ENCODE peak calls at places on chromosomes 6 and 20, in six cellular contexts. I is H1, C is PC-3, E is fibroblast of lung, L is mammary epithelial cell, J is K562. S is an unnamed sample.

GRCh38 chr6:154583546-154584188 is 73.2 kb upstream of the CNKSR3 start:
- DNase-seq in E (no peak), C (no peak), L (no peak), J (no peak), I (no peak), S (no peak)

GRCh38 chr6:35552285-35552917 is 39.7 kb upstream of the TULP1 start:
- DNase-seq in C (peak; percentile 80), J (peak; percentile 76), I (peak; percentile 84), L (peak; percentile 29), E (no peak), S (peak; percentile 71)

GRCh38 chr20:4375881-4376280 is 345.8 kb upstream of the PRND start:
- DNase-seq in E (peak; percentile 72), I (no peak), C (no peak), J (no peak), L (peak; percentile 72), S (no peak)

GRCh38 chr6:144580039-144580438 is 294.9 kb downstream of the UTRN start:
- DNase-seq in E (no peak), I (no peak), L (no peak), J (no peak), C (no peak), S (no peak)

GRCh38 chr20:61743606-61744005 is 322.1 kb downstream of the TAF4 start:
- DNase-seq in E (no peak), J (no peak), L (no peak), C (no peak), I (no peak), S (no peak)

GRCh38 chr6:33171096-33171888 is 21.0 kb downstream of the COL11A2 start:
- DNase-seq in L (no peak), C (no peak), I (no peak), J (no peak), E (no peak), S (no peak)

GRCh38 chr20:44967207-44967807 is 995 bp downstream of the STK4 start:
- DNase-seq in C (peak; percentile 29), I (no peak), L (peak; percentile 23), J (peak; percentile 35), E (no peak), S (peak; percentile 55)

GRCh38 chr6:36985384-36985962 is 523 bp downstream of the MTCH1 start:
- DNase-seq in C (no peak), J (no peak), E (no peak), L (no peak), I (no peak), S (no peak)

GRCh38 chr6:55941713-55942112 is 66.3 kb upstream of the BMP5 start:
- DNase-seq in I (no peak), E (no peak), J (no peak), L (no peak), C (peak; percentile 43), S (no peak)

GRCh38 chr6:37459981-37460800 is 27.2 kb downstream of the CMTR1 start:
- DNase-seq in E (no peak), I (no peak), C (no peak), J (peak; percentile 98), L (no peak), S (peak; percentile 39)

GRCh38 chr6:42010185-42010872 is 40.0 kb upstream of the TAF8 start:
- DNase-seq in J (peak; percentile 74), L (no peak), C (no peak), I (no peak), E (no peak), S (peak; percentile 99)

GRCh38 chr20:11540558-11540957 is 377.1 kb upstream of the BTBD3 start:
- DNase-seq in E (no peak), J (no peak), L (no peak), C (no peak), I (no peak), S (no peak)
- H3K9ac ChIP-seq in E (no peak overlapping the region), J (no peak overlapping the region), L (no peak overlapping the region), C (no peak overlapping the region), I (no peak overlapping the region), S (no peak overlapping the region)

DNA sequence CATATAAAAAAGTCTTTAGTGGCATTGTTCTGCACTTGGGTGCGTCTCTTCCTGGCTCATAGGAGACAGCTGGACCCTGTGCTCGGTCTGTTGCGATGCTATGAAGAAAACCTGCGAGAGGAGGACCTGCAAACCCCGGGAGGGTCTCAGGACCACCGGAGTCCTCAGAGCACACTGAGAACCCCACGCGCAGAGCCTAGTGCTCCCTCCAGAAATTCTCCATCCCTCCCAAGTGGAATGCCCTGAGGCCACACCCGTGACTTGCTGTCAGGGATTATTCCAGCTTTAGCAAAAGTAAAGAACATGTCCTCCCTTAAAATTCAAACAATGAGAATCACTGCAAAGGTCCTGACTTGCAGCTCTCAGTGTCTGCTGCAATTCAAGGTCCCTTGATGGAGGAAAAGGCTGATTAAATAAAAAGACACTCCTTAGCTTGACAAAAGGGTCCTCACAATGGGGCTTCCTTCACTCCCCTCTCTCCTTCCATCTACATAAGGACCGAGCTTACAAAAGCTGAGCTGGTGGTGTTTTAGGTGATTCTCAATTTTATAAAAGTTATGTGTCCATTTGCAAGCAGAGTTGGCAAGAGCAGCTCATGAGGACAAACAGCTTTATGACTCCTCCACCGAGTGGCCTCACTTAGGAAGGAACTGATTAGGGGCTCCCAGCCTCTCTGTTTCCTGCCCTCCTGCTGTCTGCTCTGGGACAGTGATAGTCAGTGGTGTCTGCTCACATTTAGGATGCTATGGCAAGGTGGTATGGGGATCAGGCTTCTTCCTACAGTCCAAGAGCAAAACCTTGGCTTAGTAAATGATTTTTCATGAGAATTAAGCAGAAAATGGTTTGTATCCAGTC is 97.0 kb downstream of the RAMACL start:
- DNase-seq in E (no peak), I (no peak), J (no peak), C (no peak), L (no peak), S (no peak)
- H3K9me3 ChIP-seq in E (no peaks in the 10 kb centered on the region), I (no peaks in the 10 kb centered on the region), J (no peaks in the 10 kb centered on the region), C (no peaks in the 10 kb centered on the region), L (no peaks in the 10 kb centered on the region), S (no peaks in the 10 kb centered on the region)

GRCh38 chr6:106102967-106103727 is 17.0 kb downstream of the PRDM1 start:
- DNase-seq in J (peak; percentile 44), L (peak; percentile 14), C (no peak), E (no peak), I (no peak), S (no peak)
- H3K9ac ChIP-seq in J (peak overlapping the region; percentile 47), L (peak overlapping the region; percentile 70), C (no peak overlapping the region), E (no peak overlapping the region), I (no peak overlapping the region), S (no peak overlapping the region)

DNA sequence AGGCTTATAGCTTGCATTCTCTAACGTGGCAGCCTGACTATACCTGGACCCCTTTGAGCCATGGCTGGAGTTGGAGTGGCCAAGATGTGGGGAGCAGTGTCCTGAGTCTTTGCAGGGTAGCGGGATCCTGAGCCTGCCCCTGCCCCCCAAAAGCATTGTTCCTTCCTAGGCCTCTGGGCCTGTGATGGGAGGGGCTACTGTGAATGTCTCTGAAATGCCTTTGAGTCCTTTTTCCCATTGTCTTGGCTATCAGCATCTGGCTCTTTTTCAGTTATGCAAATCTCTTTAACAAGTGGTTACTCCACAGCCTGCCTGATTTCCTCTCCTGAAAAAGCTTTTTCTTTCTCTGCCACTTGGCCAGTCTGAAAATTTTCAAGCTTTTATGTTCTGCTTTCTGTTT is 17.0 kb upstream of the PRL start:
- DNase-seq in I (no peak), C (no peak), J (no peak), L (no peak), E (no peak), S (no peak)
- H3K9me3 ChIP-seq in I (peaks cover 30% of the 10 kb centered on the region), C (peaks cover 7% of the 10 kb centered on the region), J (no peaks in the 10 kb centered on the region), L (peaks cover 3% of the 10 kb centered on the region), E (no peaks in the 10 kb centered on the region), S (peaks cover 25% of the 10 kb centered on the region)

GRCh38 chr6:27616313-27617045 is 143.6 kb upstream of the ZNF184 start:
- DNase-seq in J (peak; percentile 79), E (no peak), I (no peak), C (no peak), L (no peak), S (no peak)

GRCh38 chr6:27611451-27611850 is 138.5 kb upstream of the ZNF184 start:
- DNase-seq in J (no peak), E (no peak), L (no peak), I (peak; percentile 8), C (no peak), S (no peak)

GRCh38 chr6:27619436-27619835 is 146.5 kb upstream of the ZNF184 start:
- DNase-seq in L (no peak), I (no peak), C (no peak), J (no peak), E (no peak), S (no peak)

GRCh38 chr6:27617700-27618689 is 145.1 kb upstream of the ZNF184 start:
- DNase-seq in I (peak; percentile 71), L (peak; percentile 64), C (peak; percentile 73), J (peak; percentile 81), E (peak; percentile 61), S (no peak)

DNA sequence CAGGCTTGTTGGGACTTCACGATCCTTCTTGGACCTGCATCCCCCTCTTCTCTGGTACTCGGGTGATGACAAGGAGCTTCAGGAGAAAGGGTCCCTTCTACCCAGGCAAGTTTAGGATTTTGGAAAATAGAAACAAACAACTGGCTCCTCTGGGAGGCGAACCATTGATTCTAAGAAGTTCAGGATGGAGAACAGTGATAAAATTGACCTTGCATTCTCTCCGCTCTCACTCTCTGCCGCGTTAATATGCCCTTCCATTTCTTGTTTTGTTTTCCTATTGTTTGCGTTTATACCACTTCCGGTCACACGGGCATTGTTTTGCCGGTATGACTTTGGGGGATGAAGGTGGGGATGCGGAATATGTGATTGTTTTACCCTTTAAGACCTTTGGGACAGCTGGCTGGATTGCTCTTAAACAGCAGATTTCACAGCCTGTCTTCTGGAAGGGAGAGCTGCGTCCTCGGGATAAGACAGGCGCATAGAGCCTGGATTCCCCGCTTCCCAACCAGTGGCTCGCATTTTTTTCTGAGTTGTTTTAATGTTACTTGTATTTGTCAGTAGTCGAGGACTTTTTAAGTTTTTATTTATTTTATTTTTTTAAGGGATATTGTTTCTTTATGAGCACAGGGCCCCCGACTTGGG is 144.3 kb upstream of the ZNF184 start:
- DNase-seq in L (peak; percentile 38), C (peak; percentile 38), E (peak; percentile 25), I (no peak), J (peak; percentile 46), S (no peak)
- H3K9ac ChIP-seq in L (peak overlapping the region; percentile 49), C (peak overlapping the region; percentile 34), E (no peak overlapping the region), I (peak overlapping the region; percentile 37), J (peak overlapping the region; percentile 74), S (no peak overlapping the region)

GRCh38 chr6:19416811-19417210 is 420.4 kb upstream of the ID4 start:
- DNase-seq in E (no peak), I (no peak), L (peak; percentile 25), C (peak; percentile 20), J (no peak), S (no peak)
- H3K9me3 ChIP-seq in E (no peaks in the 10 kb centered on the region), I (peaks cover 3% of the 10 kb centered on the region), L (no peaks in the 10 kb centered on the region), C (no peaks in the 10 kb centered on the region), J (no peaks in the 10 kb centered on the region), S (peaks cover 4% of the 10 kb centered on the region)

GRCh38 chr6:111406200-111406711 is 76.8 kb downstream of the REV3L start:
- DNase-seq in J (no peak), L (no peak), I (no peak), E (no peak), C (no peak), S (no peak)
- H3K9ac ChIP-seq in J (no peak overlapping the region), L (no peak overlapping the region), I (no peak overlapping the region), E (no peak overlapping the region), C (no peak overlapping the region), S (no peak overlapping the region)

DNA sequence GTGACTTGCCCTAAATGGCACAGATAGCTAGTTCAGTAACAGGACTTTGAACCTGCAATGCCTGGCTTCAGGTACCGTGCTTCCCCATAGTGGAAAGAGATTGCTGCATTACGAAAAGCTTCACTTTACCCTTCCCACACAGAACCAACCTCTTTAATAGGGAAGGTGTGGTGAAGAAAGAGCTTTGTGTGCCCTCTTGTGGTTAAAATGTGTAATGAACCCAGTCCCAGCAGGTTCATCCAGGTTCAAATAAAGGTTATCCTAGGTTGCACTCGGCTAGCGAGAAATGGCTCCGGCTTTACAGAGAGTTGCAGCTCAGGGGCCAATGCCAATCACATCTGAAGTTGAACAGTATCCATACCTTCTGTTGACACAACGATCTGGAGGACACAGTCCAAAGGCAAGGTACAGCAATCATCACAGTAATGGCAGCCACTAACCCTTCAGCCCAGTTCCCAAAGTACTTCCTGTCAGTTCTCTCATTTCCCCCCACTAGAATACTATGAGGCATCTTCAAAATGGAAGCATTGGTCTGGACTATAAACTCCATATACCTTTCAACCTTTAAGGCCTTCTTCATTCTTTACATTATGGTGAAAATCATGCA is 3.0 kb downstream of the DEFB115 start:
- DNase-seq in I (no peak), E (no peak), C (peak; percentile 49), L (peak; percentile 8), J (peak; percentile 44), S (peak; percentile 47)
- H3K9me3 ChIP-seq in I (peaks cover 69% of the 10 kb centered on the region), E (no peaks in the 10 kb centered on the region), C (no peaks in the 10 kb centered on the region), L (peaks cover 5% of the 10 kb centered on the region), J (no peaks in the 10 kb centered on the region), S (no peaks in the 10 kb centered on the region)

S was measured in DND-41.